ENCODE peak calls at places on chromosome 18, in four cellular contexts. S is aorta; B is CD8-positive, alpha-beta T cell; Y is naive thymus-derived CD4-positive, alpha-beta T cell. D is an unnamed sample.

GRCh38 chr18:24126155-24126947 is 12.5 kb upstream of the CABYR start:
- DNase-seq in B (no peak), S (no peak), Y (no peak), D (no peak)

GRCh38 chr18:48897531-48897930 is 53.2 kb downstream of the SMAD7 start:
- DNase-seq in Y (no peak), B (no peak), S (no peak), D (no peak)

GRCh38 chr18:55513199-55513598 is 74.8 kb downstream of the TCF4 start:
- DNase-seq in Y (no peak), B (no peak), S (no peak), D (no peak)

GRCh38 chr18:24584777-24585176 is 124.3 kb downstream of the HRH4 start:
- DNase-seq in Y (no peak), S (no peak), B (no peak), D (no peak)

GRCh38 chr18:60417946-60418345 is 45.4 kb upstream of the MC4R start:
- DNase-seq in S (no peak), Y (no peak), B (no peak), D (no peak)

GRCh38 chr18:7221424-7222155 is 9.3 kb upstream of the LRRC30 start:
- DNase-seq in B (no peak), Y (no peak), S (no peak), D (no peak)

GRCh38 chr18:58180738-58181353 is 136.8 kb downstream of the NEDD4L start:
- DNase-seq in S (no peak), Y (peak; percentile 50), B (peak; percentile 51), D (peak; percentile 32)

GRCh38 chr18:26089247-26090129 is 925 bp downstream of the SS18 start:
- DNase-seq in S (no peak), Y (no peak), B (no peak), D (no peak)

GRCh38 chr18:48893559-48894265 is 57.1 kb downstream of the SMAD7 start:
- DNase-seq in Y (no peak), S (peak; percentile 65), B (no peak), D (no peak)

GRCh38 chr18:27298215-27298804 is 113.2 kb upstream of the CHST9 start:
- DNase-seq in B (no peak), S (no peak), Y (no peak), D (no peak)

GRCh38 chr18:9653390-9653789 is 39.0 kb upstream of the PPP4R1 start:
- DNase-seq in Y (no peak), S (peak; percentile 87), B (no peak), D (no peak)

GRCh38 chr18:49768051-49768391 is 45.3 kb downstream of the ACAA2 start:
- DNase-seq in Y (no peak), B (no peak), S (no peak), D (no peak)

GRCh38 chr18:70417847-70418246 is 129.0 kb downstream of the SOCS6 start:
- DNase-seq in Y (no peak), S (no peak), B (no peak), D (no peak)

GRCh38 chr18:58831610-58832009 is 33.1 kb upstream of the ZNF532 start:
- DNase-seq in Y (no peak), B (no peak), S (no peak), D (no peak)

GRCh38 chr18:75530548-75531211 is 103.2 kb upstream of the SMIM21 start:
- DNase-seq in S (no peak), B (no peak), Y (no peak), D (no peak)

GRCh38 chr18:21599585-21600525 is 649 bp downstream of the ESCO1 start:
- DNase-seq in B (no peak), S (no peak), Y (no peak), D (peak; percentile 45)

GRCh38 chr18:25164837-25165791 is 186.9 kb downstream of the ZNF521 start:
- DNase-seq in S (no peak), Y (no peak), B (no peak), D (no peak)

GRCh38 chr18:23614413-23614812 is 28.1 kb upstream of the NPC1 start:
- DNase-seq in Y (no peak), S (no peak), B (no peak), D (no peak)

GRCh38 chr18:28411806-28412205 is 234.9 kb upstream of the CDH2 start:
- DNase-seq in Y (no peak), B (no peak), S (no peak), D (no peak)

GRCh38 chr18:72041313-72042032 is 502.7 kb downstream of the CBLN2 start:
- DNase-seq in Y (no peak), S (no peak), B (no peak), D (no peak)
- H3K9me3 ChIP-seq in Y (no peaks in the 10 kb centered on the region), S (no peaks in the 10 kb centered on the region), B (no peaks in the 10 kb centered on the region), D (no peaks in the 10 kb centered on the region)

GRCh38 chr18:14941792-14942191 is 193.8 kb downstream of the ANKRD30B start:
- DNase-seq in Y (no peak), S (no peak), B (no peak), D (no peak)

GRCh38 chr18:14941256-14941655 is 193.3 kb downstream of the ANKRD30B start:
- DNase-seq in S (no peak), B (no peak), Y (no peak), D (no peak)

GRCh38 chr18:14937271-14937670 is 189.3 kb downstream of the ANKRD30B start:
- DNase-seq in B (no peak), S (no peak), Y (no peak), D (no peak)

GRCh38 chr18:14940738-14941137 is 192.8 kb downstream of the ANKRD30B start:
- DNase-seq in S (no peak), Y (no peak), B (no peak), D (no peak)

GRCh38 chr18:14939141-14939540 is 191.2 kb downstream of the ANKRD30B start:
- DNase-seq in B (no peak), S (no peak), Y (no peak), D (no peak)
- H3K9me3 ChIP-seq in B (no peaks in the 10 kb centered on the region), S (no peaks in the 10 kb centered on the region), Y (no peaks in the 10 kb centered on the region), D (no peaks in the 10 kb centered on the region)

GRCh38 chr18:5413447-5413846 is 117.9 kb upstream of the ZBTB14 start:
- DNase-seq in B (no peak), S (no peak), Y (no peak), D (no peak)
- H3K9me3 ChIP-seq in B (no peaks in the 10 kb centered on the region), S (no peaks in the 10 kb centered on the region), Y (no peaks in the 10 kb centered on the region), D (no peaks in the 10 kb centered on the region)

GRCh38 chr18:44325903-44326650 is 354.6 kb upstream of the SETBP1 start:
- DNase-seq in B (no peak), Y (no peak), S (no peak), D (no peak)

GRCh38 chr18:44324361-44324760 is 356.3 kb upstream of the SETBP1 start:
- DNase-seq in S (no peak), Y (no peak), B (no peak), D (no peak)

GRCh38 chr18:44320619-44321460 is 359.8 kb upstream of the SETBP1 start:
- DNase-seq in S (no peak), Y (no peak), B (no peak), D (no peak)

GRCh38 chr18:44323125-44323524 is 357.6 kb upstream of the SETBP1 start:
- DNase-seq in S (no peak), B (no peak), Y (no peak), D (no peak)

DNA sequence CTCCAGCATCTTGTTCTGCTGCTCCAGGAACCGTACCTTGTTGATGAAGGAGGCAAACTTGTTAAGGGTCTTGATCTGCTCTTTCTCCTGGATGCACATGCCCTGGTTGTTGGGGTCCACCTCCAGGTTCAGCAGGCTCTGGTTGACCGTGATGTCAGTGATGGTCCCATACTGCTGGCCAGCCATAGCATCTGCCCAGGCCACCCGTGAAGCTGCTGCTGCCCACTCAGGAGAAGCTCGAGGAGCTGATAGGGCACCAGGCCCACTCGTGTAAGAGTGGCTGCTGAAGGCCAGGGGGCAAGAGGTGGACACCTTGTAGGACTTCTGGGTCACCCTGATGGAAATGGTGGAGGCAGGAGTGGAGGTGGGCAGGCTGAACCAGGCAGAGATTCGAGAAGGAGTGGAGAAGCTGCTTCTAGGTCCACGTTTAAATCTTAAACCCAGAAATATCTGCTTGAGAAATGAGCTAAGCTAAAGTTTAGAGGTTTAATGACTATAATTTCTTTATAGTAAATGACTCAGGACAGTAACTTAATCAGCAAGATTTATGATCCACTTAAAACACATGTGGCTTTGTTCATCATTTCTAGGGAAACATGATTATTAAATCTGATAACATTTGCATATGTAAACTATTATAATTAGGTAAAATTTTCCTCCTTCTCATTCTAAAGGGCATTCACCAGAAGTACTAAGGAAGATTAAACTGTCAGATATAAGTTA is 358.7 kb upstream of the SETBP1 start:
- DNase-seq in B (no peak), S (no peak), Y (no peak), D (no peak)
- H3K9me3 ChIP-seq in B (no peaks in the 10 kb centered on the region), S (no peaks in the 10 kb centered on the region), Y (no peaks in the 10 kb centered on the region), D (no peaks in the 10 kb centered on the region)

GRCh38 chr18:8413751-8414150 is 195.5 kb upstream of the RAB12 start:
- DNase-seq in Y (no peak), S (no peak), B (no peak), D (no peak)

GRCh38 chr18:8409151-8409550 is 200.1 kb upstream of the RAB12 start:
- DNase-seq in B (no peak), Y (no peak), S (no peak), D (no peak)

GRCh38 chr18:8411492-8411891 is 197.7 kb upstream of the RAB12 start:
- DNase-seq in Y (no peak), S (no peak), B (no peak), D (no peak)

GRCh38 chr18:8413189-8413588 is 196.0 kb upstream of the RAB12 start:
- DNase-seq in S (no peak), Y (no peak), B (no peak), D (no peak)

DNA sequence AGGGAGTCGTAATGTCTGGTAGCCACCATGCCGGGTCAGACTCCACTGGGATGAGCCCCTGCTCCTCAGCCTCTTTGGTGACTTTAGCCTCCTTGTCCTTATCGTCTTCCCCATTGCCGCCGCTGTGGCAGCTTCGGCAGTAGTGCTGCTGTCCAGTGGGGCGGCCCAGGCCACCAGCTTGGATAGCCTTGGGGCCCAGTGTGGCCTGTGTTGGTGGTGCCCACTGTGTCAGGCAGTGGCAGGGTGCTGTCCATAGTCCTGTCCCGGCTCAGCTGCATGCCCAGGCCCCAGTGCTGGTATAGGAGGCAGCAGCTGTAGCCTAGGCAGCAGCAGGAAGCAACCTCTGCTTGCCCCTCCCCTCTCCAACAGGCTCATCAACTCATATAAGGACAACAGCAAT is 197.1 kb upstream of the RAB12 start:
- DNase-seq in Y (no peak), B (no peak), S (no peak), D (no peak)
- H3K9me3 ChIP-seq in Y (peaks cover 6% of the 10 kb centered on the region), B (no peaks in the 10 kb centered on the region), S (peaks cover 14% of the 10 kb centered on the region), D (no peaks in the 10 kb centered on the region)

DNA sequence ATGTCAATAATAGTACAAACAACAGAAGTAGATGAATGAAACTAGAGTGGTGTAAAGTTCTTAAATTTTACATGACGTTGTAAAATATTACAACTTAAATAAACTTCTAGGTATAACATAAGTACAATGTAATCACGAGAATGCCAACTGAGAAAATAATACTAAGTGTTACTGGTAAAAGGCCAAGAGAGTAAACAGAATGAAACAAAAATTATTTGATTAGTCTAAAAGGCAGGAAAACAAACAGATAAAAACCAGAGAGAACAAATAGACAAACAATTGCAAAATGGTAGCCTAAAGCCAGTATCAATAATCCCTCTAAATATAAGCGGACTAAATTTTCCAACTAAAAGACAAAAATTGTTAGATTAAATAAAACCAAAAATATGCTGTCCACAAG is 71.9 kb downstream of the SMAD2 start:
- DNase-seq in B (no peak), S (no peak), Y (no peak), D (no peak)
- H3K9me3 ChIP-seq in B (peaks cover 14% of the 10 kb centered on the region), S (peaks cover 7% of the 10 kb centered on the region), Y (peaks cover 34% of the 10 kb centered on the region), D (peaks cover 8% of the 10 kb centered on the region)

GRCh38 chr18:61957801-61958516 is 65.2 kb upstream of the RNF152 start:
- DNase-seq in B (no peak), Y (no peak), S (no peak), D (no peak)
- H3K9me3 ChIP-seq in B (no peaks in the 10 kb centered on the region), Y (no peaks in the 10 kb centered on the region), S (no peaks in the 10 kb centered on the region), D (no peaks in the 10 kb centered on the region)

D was measured in T-helper 17 cell.